ENCODE peak calls at places on chromosomes 1 and 21, in five cellular contexts. S is Caco-2; E is activated CD4-positive, CD25-positive, alpha-beta regulatory T cell treated with anti-CD3 and anti-CD28 coated beads, Interleukin-2, amount 50 U/mL, for 16 hours; B is astrocyte of the spinal cord; I is T-helper 1 cell. Y is an unnamed sample.

GRCh38 chr21:44477131-44477530 is 21.8 kb downstream of the LRRC3 start:
- DNase-seq in I (no peak), E (no peak), B (no peak), S (peak), Y (no peak)

GRCh38 chr21:39661740-39662139 is 49.0 kb downstream of the B3GALT5 start:
- DNase-seq in S (no peak), I (no peak), E (no peak), B (no peak), Y (no peak)

GRCh38 chr1:5895446-5896406 is 96.5 kb downstream of the NPHP4 start:
- DNase-seq in B (no peak), I (no peak), S (no peak), E (no peak), Y (no peak)

GRCh38 chr1:29669912-29670311 is 433.6 kb downstream of the PTPRU start:
- DNase-seq in B (no peak), E (no peak), S (no peak), I (no peak), Y (no peak)

GRCh38 chr1:227764019-227764391 is 28.8 kb downstream of the SNAP47 start:
- DNase-seq in E (no peak), I (no peak), S (peak), B (peak), Y (no peak)

GRCh38 chr1:3171761-3172160 is 102.8 kb downstream of the PRDM16 start:
- DNase-seq in E (no peak), I (no peak), B (no peak), S (no peak), Y (no peak)

GRCh38 chr21:42732033-42732410 is 78.6 kb downstream of the PDE9A start:
- DNase-seq in I (no peak), S (no peak), E (no peak), B (no peak), Y (no peak)

GRCh38 chr1:186002426-186002825 is 268.2 kb downstream of the HMCN1 start:
- DNase-seq in S (no peak), B (no peak), I (no peak), E (no peak), Y (no peak)

GRCh38 chr1:3702990-3703728 is 49.1 kb upstream of the CCDC27 start:
- DNase-seq in B (no peak), E (no peak), I (no peak), S (no peak), Y (no peak)

GRCh38 chr1:238409947-238410346 is 519.2 kb upstream of the ZP4 start:
- DNase-seq in E (no peak), B (peak), I (no peak), S (no peak), Y (no peak)

GRCh38 chr1:109542657-109543056 is 3.0 kb downstream of the GPR61 start:
- DNase-seq in E (no peak), B (no peak), S (no peak), I (no peak), Y (no peak)

GRCh38 chr1:33460947-33461629 is 11.4 kb upstream of the ZSCAN20 start:
- DNase-seq in I (no peak), S (no peak), E (no peak), B (no peak), Y (no peak)

GRCh38 chr1:31934706-31935629 is 3.2 kb downstream of the PTP4A2 start:
- DNase-seq in B (peak), I (no peak), E (no peak), S (no peak), Y (no peak)

GRCh38 chr1:246794261-246795093 is 70.3 kb downstream of the SCCPDH start:
- DNase-seq in E (no peak), I (no peak), B (no peak), S (no peak), Y (no peak)

GRCh38 chr1:1325288-1326074 is 879 bp downstream of the CPTP start:
- DNase-seq in S (no peak), I (no peak), E (no peak), B (no peak), Y (no peak)

GRCh38 chr1:109759513-109760334 is 4.0 kb downstream of the EPS8L3 start:
- DNase-seq in E (no peak), I (no peak), S (no peak), B (no peak), Y (no peak)